ENCODE peak calls at places on chromosome 16, in four cellular contexts. One of them, this sample, is unnamed.

GRCh38 chr16:25052530-25052929 is 37.4 kb upstream of the ARHGAP17 start:
- DNase-seq in activated naive CD4-positive, alpha-beta T cell: no peak
- DNase-seq in activated gamma-delta T cell treated with Interleukin-2 at 50 U/mL for 16 hours: no peak
- DNase-seq in NCI-H146: no peak
- DNase-seq in this sample: no peak

GRCh38 chr16:30924086-30924714 is 828 bp downstream of the FBXL19 start:
- DNase-seq in activated gamma-delta T cell treated with Interleukin-2 at 50 U/mL for 16 hours: no peak
- DNase-seq in NCI-H146: peak
- DNase-seq in activated naive CD4-positive, alpha-beta T cell: no peak
- DNase-seq in this sample: no peak

GRCh38 chr16:78444-79145 is 570 bp downstream of the MPG start:
- DNase-seq in NCI-H146: peak
- DNase-seq in activated gamma-delta T cell treated with Interleukin-2 at 50 U/mL for 16 hours: no peak
- DNase-seq in activated naive CD4-positive, alpha-beta T cell: no peak
- DNase-seq in this sample: peak

GRCh38 chr16:79165541-79165940 is 435.0 kb downstream of the MAF start:
- DNase-seq in activated gamma-delta T cell treated with Interleukin-2 at 50 U/mL for 16 hours: no peak
- DNase-seq in activated naive CD4-positive, alpha-beta T cell: no peak
- DNase-seq in NCI-H146: no peak
- DNase-seq in this sample: no peak

GRCh38 chr16:58026139-58026704 is 668 bp downstream of the MMP15 start:
- DNase-seq in NCI-H146: peak
- DNase-seq in activated naive CD4-positive, alpha-beta T cell: no peak
- DNase-seq in activated gamma-delta T cell treated with Interleukin-2 at 50 U/mL for 16 hours: peak
- DNase-seq in this sample: peak

GRCh38 chr16:17417740-17418139 is 53.0 kb downstream of the XYLT1 start:
- DNase-seq in NCI-H146: no peak
- DNase-seq in activated naive CD4-positive, alpha-beta T cell: no peak
- DNase-seq in activated gamma-delta T cell treated with Interleukin-2 at 50 U/mL for 16 hours: no peak
- DNase-seq in this sample: no peak

GRCh38 chr16:84563776-84564420 is 54.0 kb downstream of the COTL1 start:
- DNase-seq in NCI-H146: no peak
- DNase-seq in activated gamma-delta T cell treated with Interleukin-2 at 50 U/mL for 16 hours: no peak
- DNase-seq in activated naive CD4-positive, alpha-beta T cell: no peak
- DNase-seq in this sample: no peak

GRCh38 chr16:88749358-88749757 is 35.7 kb downstream of the PIEZO1 start:
- DNase-seq in activated naive CD4-positive, alpha-beta T cell: no peak
- DNase-seq in activated gamma-delta T cell treated with Interleukin-2 at 50 U/mL for 16 hours: no peak
- DNase-seq in NCI-H146: no peak
- DNase-seq in this sample: no peak

GRCh38 chr16:89798832-89799370 is 17.5 kb downstream of the FANCA start:
- DNase-seq in activated naive CD4-positive, alpha-beta T cell: no peak
- DNase-seq in NCI-H146: no peak
- DNase-seq in activated gamma-delta T cell treated with Interleukin-2 at 50 U/mL for 16 hours: no peak
- DNase-seq in this sample: no peak

GRCh38 chr16:4690946-4691665 is 2.3 kb upstream of the NUDT16L1 start:
- DNase-seq in activated gamma-delta T cell treated with Interleukin-2 at 50 U/mL for 16 hours: no peak
- DNase-seq in activated naive CD4-positive, alpha-beta T cell: no peak
- DNase-seq in NCI-H146: no peak
- DNase-seq in this sample: peak

GRCh38 chr16:22678311-22678710 is 135.7 kb upstream of the HS3ST2 start:
- DNase-seq in activated gamma-delta T cell treated with Interleukin-2 at 50 U/mL for 16 hours: no peak
- DNase-seq in activated naive CD4-positive, alpha-beta T cell: no peak
- DNase-seq in NCI-H146: no peak
- DNase-seq in this sample: no peak

GRCh38 chr16:77594798-77595625 is 127.3 kb upstream of the NUDT7 start:
- DNase-seq in NCI-H146: peak
- DNase-seq in activated gamma-delta T cell treated with Interleukin-2 at 50 U/mL for 16 hours: no peak
- DNase-seq in activated naive CD4-positive, alpha-beta T cell: no peak
- DNase-seq in this sample: no peak

GRCh38 chr16:2033057-2033911 is 6.6 kb downstream of the NHERF2 start:
- DNase-seq in activated naive CD4-positive, alpha-beta T cell: no peak
- DNase-seq in NCI-H146: no peak
- DNase-seq in activated gamma-delta T cell treated with Interleukin-2 at 50 U/mL for 16 hours: no peak
- DNase-seq in this sample: no peak

GRCh38 chr16:14370736-14371234 is 259.3 kb downstream of the PARN start:
- DNase-seq in activated naive CD4-positive, alpha-beta T cell: no peak
- DNase-seq in activated gamma-delta T cell treated with Interleukin-2 at 50 U/mL for 16 hours: no peak
- DNase-seq in NCI-H146: no peak
- DNase-seq in this sample: no peak